ENCODE peak calls at places on chromosomes 2 and 18, in six cellular contexts. T, Y, E, R, F and N are unnamed samples.

GRCh38 chr2:101012706-101013181 is 10.7 kb downstream of the RPL31 start:
- DNase-seq in F (peak; percentile 47), T (peak; percentile 19), R (peak; percentile 34), Y (peak; percentile 38), E (peak; percentile 51), N (peak; percentile 15)

GRCh38 chr2:239646184-239646583 is 245.4 kb upstream of the HDAC4 start:
- DNase-seq in E (no peak), R (no peak), Y (no peak), T (no peak), F (no peak), N (no peak)

GRCh38 chr2:120453635-120453998 is 107.7 kb downstream of the INHBB start:
- DNase-seq in T (no peak), Y (no peak), F (peak; percentile 68), R (no peak), E (no peak), N (no peak)

GRCh38 chr2:120625865-120626560 is 109.7 kb upstream of the GLI2 start:
- DNase-seq in Y (no peak), F (no peak), E (no peak), T (no peak), R (no peak), N (no peak)

GRCh38 chr18:3456686-3457069 is 6.7 kb downstream of the TGIF1 start:
- DNase-seq in F (no peak), R (no peak), Y (no peak), E (no peak), T (no peak), N (no peak)

GRCh38 chr2:201127570-201127969 is 11.6 kb downstream of the CFLAR start:
- DNase-seq in Y (no peak), T (no peak), E (peak; percentile 68), R (peak; percentile 79), F (peak; percentile 39), N (no peak)

GRCh38 chr18:23311346-23312103 is 141.6 kb upstream of the RIOK3 start:
- DNase-seq in T (no peak), Y (no peak), E (no peak), F (peak; percentile 74), R (no peak), N (no peak)

GRCh38 chr2:148642891-148643416 is 1.6 kb upstream of the EPC2 start:
- DNase-seq in R (no peak), E (peak; percentile 9), T (no peak), Y (no peak), F (no peak), N (no peak)

GRCh38 chr2:148999451-148999891 is 39.0 kb upstream of the LYPD6B start:
- DNase-seq in E (no peak), R (no peak), F (no peak), Y (no peak), T (peak; percentile 42), N (no peak)

GRCh38 chr2:205766765-205767359 is 84.6 kb downstream of the NRP2 start:
- DNase-seq in T (peak; percentile 75), E (peak; percentile 59), R (peak; percentile 51), Y (peak; percentile 38), F (peak; percentile 38), N (peak; percentile 33)